ENCODE peak calls at places on chromosome 17, in four cellular contexts. W, V, U and B are unnamed samples. For H3K4me1 and H3K27me3, the result is how much of the 10 kb centered on the place peaks cover.

GRCh38 chr17:62064029-62064790 is 868 bp downstream of the MED13 start:
- DNase-seq in W (no peak), V (no peak), U (no peak), B (no peak)

GRCh38 chr17:11356371-11356770 is 115.4 kb downstream of the SHISA6 start:
- DNase-seq in W (no peak), V (no peak), U (no peak), B (no peak)

GRCh38 chr17:40084477-40084876 is 15.9 kb downstream of the NR1D1 start:
- DNase-seq in W (no peak), V (no peak), U (no peak), B (no peak)

GRCh38 chr17:32265192-32265895 is at the start of gene RHBDL3:
- DNase-seq in W (peak), V (no peak), U (no peak), B (no peak)

GRCh38 chr17:1764274-1764673 is 2.4 kb downstream of the SERPINF1 start:
- DNase-seq in W (peak), V (no peak), U (peak), B (peak)

GRCh38 chr17:82387577-82388106 is 16.1 kb downstream of the UTS2R start:
- DNase-seq in W (no peak), V (no peak), U (no peak), B (no peak)

GRCh38 chr17:28466001-28466400 is 7.4 kb upstream of the SLC13A2 start:
- DNase-seq in W (no peak), V (no peak), U (no peak), B (no peak)

GRCh38 chr17:52170963-52171572 is 12.6 kb upstream of the CA10 start:
- DNase-seq in W (no peak), V (peak), U (no peak), B (no peak)

GRCh38 chr17:59165933-59166342 is 10.4 kb downstream of the PRR11 start:
- DNase-seq in W (no peak), V (peak), U (no peak), B (no peak)

GRCh38 chr17:40548982-40549680 is 16.1 kb downstream of the CCR7 start:
- DNase-seq in W (peak), V (no peak), U (peak), B (peak)

GRCh38 chr17:69802045-69802740 is 272.8 kb upstream of the KCNJ16 start:
- DNase-seq in W (no peak), V (no peak), U (no peak), B (no peak)

GRCh38 chr17:27362909-27363308 is 69.0 kb downstream of the WSB1 start:
- DNase-seq in W (no peak), V (no peak), U (no peak), B (peak)

GRCh38 chr17:74288785-74289184 is 14.8 kb downstream of the DNAI2 start:
- DNase-seq in W (no peak), V (no peak), U (no peak), B (no peak)

GRCh38 chr17:28968269-28968913 is 17.1 kb upstream of the PHF12 start:
- DNase-seq in W (no peak), V (peak), U (peak), B (no peak)

GRCh38 chr17:31385428-31386285 is 5.8 kb upstream of the RAB11FIP4 start:
- DNase-seq in W (no peak), V (no peak), U (no peak), B (no peak)

DNA sequence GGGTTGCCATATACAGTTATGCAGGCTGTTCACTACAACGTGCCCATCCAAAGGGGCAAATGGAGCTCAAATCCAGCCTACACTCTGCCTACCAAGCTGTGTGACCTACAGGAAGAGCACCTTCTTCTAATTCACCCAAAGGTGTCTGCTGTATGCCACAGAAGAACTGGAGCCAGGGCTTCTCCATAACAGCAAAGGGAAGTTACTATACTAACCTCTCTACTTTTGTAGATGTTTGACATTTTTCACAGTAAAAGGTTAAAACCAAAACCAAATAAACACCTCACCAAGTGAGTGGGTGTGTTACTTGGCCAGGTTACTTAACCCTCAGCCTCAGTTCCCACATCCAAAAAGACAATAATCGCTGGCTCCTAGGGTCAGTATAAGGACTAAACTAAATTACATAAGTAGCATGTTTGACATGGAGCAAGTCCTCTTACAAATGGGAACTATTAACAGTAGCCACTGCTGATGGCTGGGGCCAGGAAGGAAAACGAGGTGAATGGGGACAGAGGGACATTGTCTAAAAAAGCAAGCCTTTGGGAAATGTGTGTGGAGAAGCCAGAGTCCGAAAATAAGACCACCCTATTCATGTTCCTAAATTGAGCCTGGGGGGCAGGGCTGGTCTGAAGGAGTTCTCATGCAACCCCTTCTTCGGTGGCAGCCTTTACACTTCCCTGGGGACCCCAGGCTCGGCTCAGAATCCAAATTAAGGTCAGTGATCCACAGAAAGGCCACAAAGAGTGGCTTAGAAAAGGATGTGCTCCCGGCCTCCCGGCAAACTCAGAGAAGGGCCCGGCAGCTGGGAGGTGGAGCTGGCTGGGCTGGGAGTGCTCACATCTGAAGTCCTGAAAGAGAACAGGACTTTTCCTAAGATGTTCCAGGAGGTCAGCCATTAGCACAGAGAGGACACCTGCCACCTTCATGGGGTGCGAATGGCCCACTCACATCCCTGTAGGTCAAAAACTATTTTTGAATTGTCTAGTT is 13.5 kb downstream of the CUEDC1 start:
- DNase-seq in W (no peak), V (no peak), U (peak), B (no peak)
- H3K4me1 ChIP-seq in W (under half), V (half or more), U (half or more), B (under half)

GRCh38 chr17:57931488-57932137 is 23.6 kb downstream of the CUEDC1 start:
- DNase-seq in W (no peak), V (no peak), U (peak), B (no peak)
- H3K27me3 ChIP-seq in W (under half), V (under half), U (under half), B (under half)

GRCh38 chr17:48555616-48556533 is 11.0 kb upstream of the HOXB2 start:
- DNase-seq in W (no peak), V (no peak), U (no peak), B (no peak)
- H3K4me3 ChIP-seq in W (peak), V (no peak), U (peak), B (peak)

DNA sequence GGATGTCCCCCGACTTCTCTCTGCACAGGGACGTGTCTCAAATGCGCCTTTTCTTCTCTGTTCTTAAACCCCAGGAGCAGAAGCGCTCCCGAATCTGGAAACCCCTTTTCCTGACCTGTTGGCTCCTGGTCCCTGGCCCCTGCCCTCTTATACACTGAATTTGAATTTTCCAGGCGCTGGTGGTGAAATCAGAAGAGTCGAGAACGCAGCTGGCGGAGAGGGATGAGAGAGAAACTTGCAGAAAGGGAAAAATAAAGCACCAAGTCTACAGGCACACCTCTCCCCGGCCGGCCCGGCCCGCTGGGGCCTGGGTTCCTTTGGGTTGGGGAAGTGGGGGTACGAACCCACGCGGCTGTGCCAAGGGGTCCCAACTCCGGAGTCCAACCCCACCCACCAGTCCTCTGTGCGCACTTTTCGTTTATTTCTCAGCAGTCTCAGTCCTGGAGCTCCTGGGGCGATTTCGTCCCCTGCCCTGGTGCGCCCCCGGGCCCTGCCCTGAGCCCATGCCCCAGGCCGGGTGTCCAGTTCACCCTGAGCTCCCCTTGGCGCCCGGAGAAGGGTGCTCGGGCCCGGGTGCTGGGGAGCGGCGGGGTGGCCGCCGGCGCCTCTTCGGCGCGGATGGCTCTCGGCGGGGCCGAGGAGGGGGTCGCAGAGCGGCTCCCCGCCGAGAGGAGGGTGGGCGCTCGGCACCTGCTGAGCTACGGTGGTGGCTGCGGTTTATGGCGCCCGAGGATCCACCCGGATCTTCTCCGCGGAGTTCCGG is 15.5 kb upstream of the CBX8 start:
- DNase-seq in W (no peak), V (no peak), U (no peak), B (no peak)
- H3K4me1 ChIP-seq in W (under half), V (under half), U (under half), B (under half)

GRCh38 chr17:36779550-36779949 is 157.7 kb upstream of the LHX1 start:
- DNase-seq in W (no peak), V (no peak), U (no peak), B (no peak)

GRCh38 chr17:36777118-36777517 is 160.2 kb upstream of the LHX1 start:
- DNase-seq in W (no peak), V (peak), U (no peak), B (no peak)

GRCh38 chr17:36773039-36773438 is 164.2 kb upstream of the LHX1 start:
- DNase-seq in W (no peak), V (no peak), U (no peak), B (no peak)

DNA sequence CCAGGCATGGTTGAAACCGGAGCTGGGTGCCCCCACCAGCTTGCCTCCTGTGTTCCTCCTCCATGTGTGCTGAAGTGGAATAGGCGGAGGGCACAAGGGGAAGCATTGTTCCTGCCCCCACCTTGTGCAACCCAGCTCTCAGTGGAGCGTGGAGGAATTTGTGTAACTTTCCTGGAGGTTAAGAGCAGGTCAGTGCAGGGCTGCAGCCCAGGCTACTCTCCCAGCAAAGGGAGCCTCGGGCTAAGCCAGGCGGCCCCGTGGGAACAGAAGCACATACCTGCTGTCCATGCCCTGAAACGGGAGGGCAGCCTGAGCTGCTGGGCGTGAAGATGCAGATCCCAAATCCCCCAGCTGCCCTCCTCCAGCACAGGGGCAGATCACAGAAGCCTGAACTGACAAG is 158.8 kb upstream of the LHX1 start:
- DNase-seq in W (no peak), V (no peak), U (no peak), B (no peak)
- H3K27me3 ChIP-seq in W (under half), V (under half), U (under half), B (under half)